ENCODE peak calls at places on chromosomes 1 and 21, in four cellular contexts. M, L, J and T are unnamed samples.

GRCh38 chr1:20417581-20417980 is 68.4 kb downstream of the CAMK2N1 start:
- DNase-seq in M (no peak), L (no peak), J (no peak), T (no peak)

GRCh38 chr1:213679153-213679552 is 308.6 kb upstream of the PROX1 start:
- DNase-seq in M (no peak), L (no peak), J (no peak), T (no peak)

GRCh38 chr21:35232545-35233176 is 183.6 kb upstream of the RUNX1 start:
- DNase-seq in M (no peak), L (peak; percentile 59), J (no peak), T (peak; percentile 81)

GRCh38 chr1:87428351-87428750 is 99.7 kb downstream of the LMO4 start:
- DNase-seq in M (no peak), L (no peak), J (no peak), T (no peak)

GRCh38 chr1:67204298-67204697 is 38.0 kb downstream of the IL23R start:
- DNase-seq in M (no peak), L (no peak), J (no peak), T (no peak)

GRCh38 chr1:101444873-101445618 is 208.2 kb downstream of the S1PR1 start:
- DNase-seq in M (no peak), L (no peak), J (no peak), T (no peak)

GRCh38 chr1:238485906-238486219 is 595.1 kb upstream of the ZP4 start:
- DNase-seq in M (no peak), L (no peak), J (peak; percentile 17), T (no peak)

GRCh38 chr1:155455588-155456195 is 106.9 kb downstream of the ASH1L start:
- DNase-seq in M (no peak), L (no peak), J (no peak), T (peak; percentile 52)

GRCh38 chr1:218473527-218473926 is 128.4 kb downstream of the TGFB2 start:
- DNase-seq in M (no peak), L (no peak), J (no peak), T (no peak)

GRCh38 chr1:8687053-8687452 is 130.4 kb downstream of the RERE start:
- DNase-seq in M (no peak), L (peak; percentile 30), J (no peak), T (peak; percentile 62)

GRCh38 chr1:112320035-112320429 is 76.0 kb upstream of the CTTNBP2NL start:
- DNase-seq in M (no peak), L (no peak), J (no peak), T (no peak)

GRCh38 chr1:196115641-196116040 is 492.6 kb downstream of the KCNT2 start:
- DNase-seq in M (no peak), L (no peak), J (no peak), T (peak; percentile 40)

GRCh38 chr1:204107892-204108291 is 35.0 kb downstream of the SOX13 start:
- DNase-seq in M (no peak), L (no peak), J (no peak), T (no peak)

GRCh38 chr21:31623664-31624063 is 35.8 kb upstream of the SOD1 start:
- DNase-seq in M (no peak), L (no peak), J (no peak), T (no peak)

GRCh38 chr1:205012416-205013140 is 30.4 kb upstream of the CNTN2 start:
- DNase-seq in M (no peak), L (no peak), J (no peak), T (no peak)

GRCh38 chr1:110605446-110605845 is 712 bp downstream of the KCNA2 start:
- DNase-seq in M (no peak), L (no peak), J (no peak), T (no peak)

GRCh38 chr21:43290529-43291346 is 121.9 kb downstream of the CRYAA start:
- DNase-seq in M (no peak), L (no peak), J (no peak), T (no peak)

GRCh38 chr1:93814059-93814794 is 64.8 kb downstream of the DNTTIP2 start:
- DNase-seq in M (peak; percentile 79), L (peak; percentile 68), J (peak; percentile 38), T (peak; percentile 89)

GRCh38 chr1:97114842-97115241 is 393.3 kb downstream of the PTBP2 start:
- DNase-seq in M (no peak), L (no peak), J (no peak), T (no peak)

GRCh38 chr1:31981976-31982375 is 31.7 kb upstream of the KHDRBS1 start:
- DNase-seq in M (no peak), L (no peak), J (no peak), T (no peak)

GRCh38 chr1:198627436-198628063 is 11.3 kb upstream of the PTPRC start:
- DNase-seq in M (no peak), L (no peak), J (no peak), T (no peak)

GRCh38 chr1:7616953-7617352 is 154.1 kb upstream of the VAMP3 start:
- DNase-seq in M (no peak), L (no peak), J (no peak), T (no peak)

GRCh38 chr1:45329445-45329844 is 2.8 kb downstream of the HPDL start:
- DNase-seq in M (no peak), L (no peak), J (no peak), T (no peak)

GRCh38 chr1:36834586-36834985 is 199.7 kb downstream of the GRIK3 start:
- DNase-seq in M (no peak), L (no peak), J (no peak), T (no peak)

GRCh38 chr1:56688522-56689026 is 43.5 kb downstream of the PRKAA2 start:
- DNase-seq in M (no peak), L (no peak), J (no peak), T (peak; percentile 11)

GRCh38 chr1:19444399-19445021 is 40.8 kb downstream of the CAPZB start:
- DNase-seq in M (no peak), L (no peak), J (no peak), T (no peak)

GRCh38 chr1:218660678-218661053 is 315.5 kb downstream of the TGFB2 start:
- DNase-seq in M (no peak), L (no peak), J (no peak), T (no peak)

GRCh38 chr1:55071477-55071876 is 32.1 kb downstream of the PCSK9 start:
- DNase-seq in M (peak; percentile 64), L (no peak), J (no peak), T (peak; percentile 73)

GRCh38 chr1:25927541-25928265 is 21.5 kb upstream of the STMN1 start:
- DNase-seq in M (no peak), L (no peak), J (no peak), T (no peak)

GRCh38 chr1:48947761-48948537 is 171.3 kb upstream of the BEND5 start:
- DNase-seq in M (peak; percentile 1), L (no peak), J (no peak), T (no peak)

GRCh38 chr1:25566730-25567341 is 23.4 kb downstream of the LDLRAP1 start:
- DNase-seq in M (no peak), L (no peak), J (peak; percentile 70), T (peak; percentile 39)

GRCh38 chr1:154747380-154747779 is 122.7 kb downstream of the KCNN3 start:
- DNase-seq in M (no peak), L (no peak), J (peak; percentile 35), T (no peak)

GRCh38 chr1:160400284-160400645 is at the start of gene VANGL2:
- DNase-seq in M (no peak), L (peak; percentile 78), J (peak; percentile 87), T (peak; percentile 89)

GRCh38 chr1:53063744-53064515 is 1.9 kb downstream of the PODN start:
- DNase-seq in M (no peak), L (no peak), J (no peak), T (no peak)

GRCh38 chr1:60564856-60565445 is 491.4 kb upstream of the C1orf87 start:
- DNase-seq in M (no peak), L (no peak), J (no peak), T (no peak)

GRCh38 chr1:210259496-210259895 is 26.9 kb downstream of the SERTAD4 start:
- DNase-seq in M (no peak), L (no peak), J (no peak), T (no peak)

GRCh38 chr1:150320667-150320978 is 710 bp upstream of the PRPF3 start:
- DNase-seq in M (no peak), L (no peak), J (no peak), T (no peak)

DNA sequence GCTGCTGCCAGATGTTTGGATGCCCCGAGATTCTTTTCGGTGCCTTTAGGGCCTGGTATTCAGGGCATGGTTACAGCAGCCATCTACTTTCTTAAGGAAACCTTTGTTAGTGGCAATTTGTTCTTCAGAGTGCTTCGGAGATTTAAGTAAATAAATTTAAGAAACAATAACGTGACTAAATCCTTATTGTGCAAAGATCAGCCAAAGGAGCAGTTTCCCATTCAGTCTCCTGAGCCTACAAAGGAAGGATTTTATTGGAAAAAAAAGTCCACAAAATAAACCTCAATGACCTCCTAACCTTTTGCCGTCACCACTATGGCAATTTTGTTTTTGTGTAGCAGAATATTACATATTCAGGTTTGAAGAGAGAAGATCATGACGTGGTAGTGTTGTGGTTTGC is 231.1 kb downstream of the PBX1 start:
- DNase-seq in M (no peak), L (no peak), J (no peak), T (no peak)
- H3K4me1 ChIP-seq in M (peaks cover 4% of the 10 kb centered on the region), L (peaks cover 30% of the 10 kb centered on the region), J (peaks cover 28% of the 10 kb centered on the region), T (peaks cover 39% of the 10 kb centered on the region)

GRCh38 chr1:43284711-43285110 is 670 bp downstream of the C1orf210 start:
- DNase-seq in M (no peak), L (no peak), J (no peak), T (no peak)
- H3K4me3 ChIP-seq in M (no peak overlapping the region), L (peak overlapping the region; percentile 51), J (no peak overlapping the region), T (no peak overlapping the region)

GRCh38 chr1:174958396-174958795 is 41.4 kb upstream of the CACYBP start:
- DNase-seq in M (no peak), L (no peak), J (no peak), T (no peak)
- H3K4me1 ChIP-seq in M (no peaks in the 10 kb centered on the region), L (peaks cover 13% of the 10 kb centered on the region), J (peaks cover under 1% of the 10 kb centered on the region), T (no peaks in the 10 kb centered on the region)

DNA sequence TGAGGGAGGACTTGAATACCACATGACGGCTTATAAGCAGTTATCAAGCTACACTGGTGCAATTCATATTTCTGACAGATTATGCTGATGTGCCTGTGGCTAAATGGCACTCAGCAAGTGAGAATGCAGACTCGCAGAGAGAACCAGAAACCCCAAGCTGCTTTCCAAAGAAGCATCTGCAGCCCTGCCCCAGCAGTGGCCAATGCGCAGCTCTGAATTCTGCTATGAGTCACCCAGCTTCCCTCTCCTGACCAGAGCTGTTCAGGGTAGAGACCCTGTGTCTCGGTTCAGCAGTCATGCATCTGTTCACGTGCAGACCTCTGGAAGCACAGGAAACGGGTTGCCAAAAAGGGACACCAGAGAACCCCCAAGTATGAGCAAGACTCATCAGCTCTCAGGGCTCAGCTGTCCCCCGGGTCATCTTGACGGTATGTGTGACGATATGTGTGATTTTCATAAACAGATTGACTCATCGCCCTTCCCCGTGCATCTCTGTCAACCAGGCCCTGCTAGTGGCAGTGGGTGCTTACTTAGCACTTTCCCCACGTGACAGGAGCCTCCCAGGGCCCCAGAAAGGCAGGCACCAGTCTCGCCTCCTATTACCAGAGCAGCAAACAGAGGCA is 76.3 kb downstream of the ITPKB start:
- DNase-seq in M (no peak), L (peak; percentile 59), J (peak; percentile 77), T (no peak)
- H3K4me3 ChIP-seq in M (no peak overlapping the region), L (no peak overlapping the region), J (no peak overlapping the region), T (no peak overlapping the region)